ENCODE peak calls at places on chromosome 20, in eight cellular contexts. E is small intestine; F is lung; U is upper lobe of right lung; I is mucosa of descending colon; R is effector memory CD4-positive, alpha-beta T cell; S is CD8-positive, alpha-beta T cell; M is uterus. W is an unnamed sample. For H3K9me3 and H3K4me1, the result is how much of the 10 kb centered on the place peaks cover.

GRCh38 chr20:50339196-50339901 is 148.7 kb downstream of the CEBPB start:
- DNase-seq in E (no peak), F (no peak), U (no peak), I (no peak), R (no peak), S (no peak), M (peak), W (no peak)

GRCh38 chr20:17542993-17543412 is 11.8 kb upstream of the BFSP1 start:
- DNase-seq in E (no peak), F (no peak), U (no peak), I (no peak), R (no peak), S (no peak), M (peak), W (no peak)

GRCh38 chr20:41344938-41345728 is 4.5 kb downstream of the LPIN3 start:
- DNase-seq in E (no peak), F (no peak), U (no peak), I (no peak), R (no peak), S (no peak), M (no peak), W (no peak)

GRCh38 chr20:35985789-35986188 is 17.4 kb downstream of the CNBD2 start:
- DNase-seq in E (no peak), F (no peak), U (no peak), I (no peak), R (no peak), S (no peak), M (no peak), W (no peak)

GRCh38 chr20:44576297-44576696 is 6.1 kb upstream of the PKIG start:
- DNase-seq in E (no peak), F (no peak), U (no peak), I (no peak), R (no peak), S (no peak), M (no peak), W (no peak)

GRCh38 chr20:52494244-52494643 is 302.7 kb upstream of the ZFP64 start:
- DNase-seq in E (no peak), F (no peak), U (no peak), I (no peak), R (no peak), S (peak), M (no peak), W (peak)

GRCh38 chr20:4835244-4836177 is 113.8 kb downstream of the PRND start:
- DNase-seq in E (no peak), F (no peak), U (no peak), I (peak), R (no peak), S (no peak), M (peak), W (no peak)

GRCh38 chr20:31568041-31568731 is 36.9 kb upstream of the ID1 start:
- DNase-seq in E (no peak), F (no peak), U (no peak), I (no peak), R (no peak), S (no peak), M (no peak), W (no peak)

GRCh38 chr20:61251529-61252393 is at the start of gene CDH4:
- DNase-seq in E (no peak), F (no peak), U (no peak), I (no peak), R (no peak), S (no peak), M (no peak), W (no peak)

GRCh38 chr20:3378138-3378537 is 29.3 kb downstream of the DNAAF9 start:
- DNase-seq in E (no peak), F (no peak), U (no peak), I (no peak), R (no peak), S (no peak), M (no peak), W (no peak)

GRCh38 chr20:3000852-3001523 is 42.4 kb upstream of the GNRH2 start:
- DNase-seq in E (peak), F (no peak), U (no peak), I (no peak), R (no peak), S (no peak), M (no peak), W (no peak)

GRCh38 chr20:17660667-17661066 is 21.4 kb downstream of the RRBP1 start:
- DNase-seq in E (no peak), F (no peak), U (peak), I (no peak), R (no peak), S (no peak), M (peak), W (no peak)

GRCh38 chr20:4808872-4809271 is 87.2 kb downstream of the PRND start:
- DNase-seq in E (no peak), F (no peak), U (no peak), I (no peak), R (no peak), S (no peak), M (no peak), W (no peak)

GRCh38 chr20:43665466-43666176 is 1.3 kb upstream of the MYBL2 start:
- DNase-seq in E (no peak), F (no peak), U (no peak), I (peak), R (no peak), S (no peak), M (no peak), W (no peak)

GRCh38 chr20:14984768-14985622 is 647.6 kb upstream of the FLRT3 start:
- DNase-seq in E (peak), F (peak), U (no peak), I (no peak), R (no peak), S (no peak), M (no peak), W (no peak)

GRCh38 chr20:57480444-57481152 is 44.3 kb downstream of the CTCFL start:
- DNase-seq in E (no peak), F (no peak), U (peak), I (no peak), R (no peak), S (peak), M (no peak), W (no peak)

GRCh38 chr20:9392892-9393857 is 121.2 kb upstream of the LAMP5 start:
- DNase-seq in E (peak), F (peak), U (peak), I (peak), R (no peak), S (no peak), M (peak), W (no peak)

GRCh38 chr20:44714701-44715494 is at the start of gene CCN5:
- DNase-seq in E (peak), F (peak), U (peak), I (peak), R (no peak), S (no peak), M (peak), W (no peak)

GRCh38 chr20:60453847-60454246 is 495.6 kb downstream of the CDH26 start:
- DNase-seq in E (no peak), F (no peak), U (no peak), I (no peak), R (no peak), S (no peak), M (no peak), W (no peak)

GRCh38 chr20:39789411-39789810 is 827.3 kb downstream of the DHX35 start:
- DNase-seq in E (no peak), F (no peak), U (no peak), I (no peak), R (no peak), S (no peak), M (no peak), W (no peak)

GRCh38 chr20:40941023-40941655 is 87.5 kb upstream of the TOP1 start:
- DNase-seq in E (no peak), F (no peak), U (no peak), I (no peak), R (no peak), S (no peak), M (no peak), W (no peak)

GRCh38 chr20:13013411-13013810 is 4.6 kb downstream of the SPTLC3 start:
- DNase-seq in E (no peak), F (no peak), U (no peak), I (no peak), R (no peak), S (no peak), M (no peak), W (no peak)

GRCh38 chr20:58116505-58116904 is 111.9 kb downstream of the ANKRD60 start:
- DNase-seq in E (no peak), F (no peak), U (no peak), I (no peak), R (no peak), S (no peak), M (no peak), W (no peak)

GRCh38 chr20:59403261-59403961 is 103.0 kb downstream of the EDN3 start:
- DNase-seq in E (peak), F (no peak), U (peak), I (peak), R (peak), S (peak), M (no peak), W (peak)

GRCh38 chr20:47359533-47360206 is 3.2 kb upstream of the ZMYND8 start:
- DNase-seq in E (no peak), F (no peak), U (no peak), I (no peak), R (no peak), S (no peak), M (no peak), W (no peak)

GRCh38 chr20:59625214-59625922 is 21.0 kb downstream of the PHACTR3 start:
- DNase-seq in E (no peak), F (no peak), U (no peak), I (no peak), R (no peak), S (no peak), M (no peak), W (no peak)

GRCh38 chr20:57560554-57561355 is at the start of gene PCK1:
- DNase-seq in E (peak), F (no peak), U (no peak), I (peak), R (no peak), S (no peak), M (peak), W (no peak)

GRCh38 chr20:49979030-49979832 is 3.5 kb upstream of the SNAI1 start:
- DNase-seq in E (no peak), F (peak), U (peak), I (no peak), R (peak), S (peak), M (no peak), W (peak)

GRCh38 chr20:21514553-21515251 is 838 bp upstream of the NKX2-2 start:
- DNase-seq in E (no peak), F (no peak), U (no peak), I (no peak), R (no peak), S (no peak), M (no peak), W (no peak)

GRCh38 chr20:21512634-21513180 is 1.2 kb downstream of the NKX2-2 start:
- DNase-seq in E (no peak), F (no peak), U (no peak), I (no peak), R (no peak), S (no peak), M (no peak), W (no peak)

GRCh38 chr20:21513181-21513663 is 642 bp downstream of the NKX2-2 start:
- DNase-seq in E (no peak), F (no peak), U (no peak), I (no peak), R (no peak), S (no peak), M (no peak), W (no peak)

GRCh38 chr20:21515300-21516179 is 1.7 kb upstream of the NKX2-2 start:
- DNase-seq in E (no peak), F (no peak), U (no peak), I (no peak), R (no peak), S (no peak), M (no peak), W (no peak)

DNA sequence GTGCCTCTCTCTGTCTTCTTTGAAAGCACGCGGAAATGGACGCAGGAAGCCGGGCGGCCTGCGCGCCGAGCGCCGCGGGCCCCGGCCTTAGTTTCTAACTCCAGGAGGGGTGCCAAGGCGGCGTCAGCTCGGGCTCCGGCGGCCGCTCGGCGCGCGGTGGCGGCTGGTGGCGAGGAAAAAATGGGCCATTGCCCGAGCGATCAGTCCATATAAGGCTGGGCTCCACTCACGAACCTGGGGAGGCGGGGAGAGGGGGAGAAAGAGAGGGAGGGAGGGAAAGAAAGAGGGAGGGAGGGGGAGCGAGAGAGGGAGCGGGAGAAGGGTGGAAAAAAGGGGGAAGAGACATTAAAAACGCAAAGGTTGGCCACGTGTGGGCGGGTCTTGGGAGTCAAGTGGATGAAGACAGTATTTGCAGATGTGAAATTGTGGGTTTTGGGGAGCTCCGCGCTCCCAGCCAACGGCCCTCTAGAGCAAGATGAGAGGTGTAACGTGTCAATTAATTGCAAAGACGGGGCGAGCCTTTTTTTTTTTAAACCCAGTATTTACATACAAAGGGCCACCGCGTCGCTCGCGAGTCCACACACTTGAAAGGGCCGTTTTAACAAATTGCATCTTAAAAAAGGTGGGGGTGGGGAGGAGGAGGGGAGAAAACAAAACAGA is at the start of gene NKX2-2:
- DNase-seq in E (no peak), F (no peak), U (no peak), I (no peak), R (no peak), S (no peak), M (no peak), W (no peak)
- H3K4me3 ChIP-seq in E (no peak), F (no peak), U (peak), I (no peak), R (peak), S (peak), M (no peak), W (no peak)

GRCh38 chr20:34312544-34313217 is 9.5 kb upstream of the AHCY start:
- DNase-seq in E (peak), F (peak), U (peak), I (peak), R (peak), S (peak), M (peak), W (peak)

GRCh38 chr20:34318609-34319443 is 15.7 kb upstream of the AHCY start:
- DNase-seq in E (peak), F (no peak), U (no peak), I (no peak), R (no peak), S (no peak), M (no peak), W (no peak)

GRCh38 chr20:34312024-34312460 is 8.9 kb upstream of the AHCY start:
- DNase-seq in E (peak), F (no peak), U (no peak), I (peak), R (no peak), S (no peak), M (no peak), W (no peak)

GRCh38 chr20:34316191-34316814 is 13.1 kb upstream of the AHCY start:
- DNase-seq in E (no peak), F (no peak), U (no peak), I (no peak), R (no peak), S (no peak), M (no peak), W (no peak)

DNA sequence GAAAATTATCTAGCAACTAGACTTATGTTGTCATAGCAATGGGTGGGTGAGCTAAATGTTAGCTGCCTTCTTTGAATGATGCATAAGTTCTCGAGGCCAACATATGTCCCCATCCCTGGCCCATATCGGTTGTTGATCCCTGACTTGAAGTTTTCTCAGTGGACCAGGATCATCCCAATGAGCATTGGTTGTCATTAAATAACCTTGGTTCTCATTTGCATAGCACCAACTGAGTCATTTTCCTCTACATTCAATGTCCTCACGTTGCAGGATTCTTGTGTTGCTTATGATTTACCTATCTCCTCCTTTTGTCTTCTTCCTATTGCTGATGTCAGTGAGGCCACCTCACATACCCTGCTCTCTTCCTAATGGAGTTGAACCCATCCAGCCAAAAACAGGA is 12.1 kb upstream of the AHCY start:
- DNase-seq in E (no peak), F (no peak), U (no peak), I (no peak), R (no peak), S (no peak), M (no peak), W (no peak)
- H3K9me3 ChIP-seq in E (under half), F (under half), U (under half), I (under half), R (under half), S (under half), M (under half), W (under half)

GRCh38 chr20:62378215-62378614 is 8.7 kb upstream of the RPS21 start:
- DNase-seq in E (no peak), F (no peak), U (no peak), I (no peak), R (no peak), S (no peak), M (no peak), W (no peak)
- H3K4me1 ChIP-seq in E (under half), F (under half), U (half or more), I (under half), R (under half), S (under half), M (under half), W (under half)

GRCh38 chr20:56158489-56158888 is 90.0 kb upstream of the MC3R start:
- DNase-seq in E (no peak), F (no peak), U (no peak), I (no peak), R (no peak), S (no peak), M (no peak), W (no peak)
- H3K4me3 ChIP-seq in E (no peak), F (no peak), U (no peak), I (no peak), R (no peak), S (no peak), M (no peak), W (no peak)

GRCh38 chr20:37333848-37334318 is 12.1 kb upstream of the SRC start:
- DNase-seq in E (no peak), F (no peak), U (no peak), I (no peak), R (no peak), S (no peak), M (no peak), W (no peak)
- H3K9me3 ChIP-seq in E (under half), F (under half), U (under half), I (under half), R (under half), S (under half), M (under half), W (under half)

DNA sequence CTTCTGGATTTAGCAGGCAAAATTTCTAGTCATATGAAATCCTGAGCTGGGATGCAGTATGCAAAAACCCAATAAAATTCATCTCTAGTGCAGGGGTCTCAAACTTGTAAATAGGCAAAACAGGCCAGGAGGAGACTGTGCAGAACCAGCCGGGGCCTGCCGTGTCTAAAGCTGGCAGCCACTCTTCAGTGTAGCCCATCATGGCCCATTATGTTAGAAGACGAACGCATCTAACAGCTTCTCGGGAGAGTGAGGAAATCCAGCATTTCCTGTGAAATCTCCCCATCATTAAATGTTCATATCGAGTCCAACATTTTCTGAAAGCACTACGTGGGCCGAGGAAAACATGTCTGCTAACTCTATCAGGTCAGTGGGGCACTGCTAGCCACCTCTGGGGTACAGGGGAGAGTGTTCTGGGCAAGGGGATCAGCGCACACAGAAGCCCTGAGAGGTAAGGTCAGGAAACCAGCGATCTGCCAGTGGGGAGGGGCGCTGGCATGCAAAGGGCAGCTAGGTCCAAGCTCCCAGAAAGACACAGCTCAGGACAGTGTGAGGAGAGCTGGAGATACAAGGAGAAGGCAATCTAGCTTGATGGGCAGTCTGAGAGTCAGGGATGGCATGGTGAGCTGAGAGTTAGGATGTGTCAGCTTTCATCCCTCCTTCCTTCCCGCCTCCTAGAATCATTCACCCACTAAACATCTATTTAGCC is 144.2 kb downstream of the PREX1 start:
- DNase-seq in E (no peak), F (no peak), U (no peak), I (no peak), R (no peak), S (no peak), M (no peak), W (no peak)
- H3K4me1 ChIP-seq in E (under half), F (under half), U (half or more), I (half or more), R (under half), S (under half), M (under half), W (under half)

DNA sequence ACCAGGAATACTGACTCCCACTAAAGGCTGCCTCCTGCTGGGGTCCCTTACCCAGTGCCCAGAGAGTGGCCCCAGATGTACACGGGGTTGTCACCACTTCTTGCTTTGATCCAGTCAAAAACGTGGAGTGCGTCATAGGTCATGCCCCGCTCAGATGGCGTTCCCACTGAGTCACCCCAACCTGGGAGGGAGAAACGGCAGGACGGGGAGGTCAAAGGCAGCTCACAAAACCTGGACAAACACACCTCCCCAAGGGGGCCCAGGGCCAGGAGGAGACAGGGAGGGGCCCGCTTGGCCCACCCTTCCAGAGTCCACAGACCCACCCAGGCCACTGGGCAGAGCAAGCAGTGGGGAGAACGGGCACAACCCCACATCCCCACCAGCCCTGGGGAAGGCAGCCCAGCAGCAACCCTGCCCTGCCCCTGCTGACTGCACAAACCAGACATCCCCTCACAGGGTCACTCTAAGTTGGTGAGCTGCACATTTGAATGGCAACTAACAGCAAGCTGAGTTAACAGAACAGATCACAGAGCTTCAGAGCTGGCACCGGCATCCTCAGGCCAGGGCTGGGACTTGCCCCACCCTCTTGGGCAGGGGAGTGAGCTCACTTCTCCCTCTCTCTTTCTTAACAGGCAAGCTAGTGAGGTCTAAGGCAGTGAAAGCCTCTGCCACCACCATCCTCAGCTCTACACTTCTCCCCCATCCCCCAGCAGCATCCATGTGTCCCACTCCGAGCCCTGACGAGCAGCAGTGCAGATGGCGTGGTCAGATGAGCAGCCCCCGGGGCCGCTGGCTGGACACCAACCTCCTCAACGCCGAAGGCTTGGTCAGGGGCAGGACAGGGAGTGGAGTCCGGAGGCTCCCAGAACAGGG is 61.7 kb downstream of the PYGB start:
- DNase-seq in E (peak), F (no peak), U (peak), I (peak), R (no peak), S (no peak), M (peak), W (no peak)
- H3K4me3 ChIP-seq in E (no peak), F (no peak), U (no peak), I (no peak), R (no peak), S (no peak), M (no peak), W (no peak)

W was measured in CD8-positive, alpha-beta memory T cell.